ENCODE peak calls at places on chromosomes 11 and 22, in six cellular contexts. T is IMR-90, B is neuronal stem cell, I is H9, X is H1, P is mesendoderm. L is an unnamed sample.

GRCh38 chr11:130782361-130783221 is 133.7 kb downstream of the SNX19 start:
- DNase-seq in B (no peak), I (no peak), X (peak; percentile 41), P (peak; percentile 91), T (peak; percentile 52), L (peak; percentile 61)

GRCh38 chr11:31643831-31644230 is 134.3 kb downstream of the ELP4 start:
- DNase-seq in B (no peak), I (no peak), T (peak; percentile 67), X (no peak), P (no peak), L (no peak)

GRCh38 chr11:16881074-16881709 is 133.0 kb downstream of the PLEKHA7 start:
- DNase-seq in T (peak; percentile 13), B (no peak), P (peak; percentile 82), X (no peak), I (no peak), L (no peak)

GRCh38 chr11:76270387-76270786 is 64.1 kb upstream of the WNT11 start:
- DNase-seq in I (no peak), P (no peak), B (no peak), T (no peak), X (no peak), L (peak; percentile 42)

GRCh38 chr11:70110538-70111055 is 32.5 kb downstream of the ANO1 start:
- DNase-seq in X (no peak), B (no peak), I (no peak), T (no peak), P (no peak), L (no peak)

GRCh38 chr22:19396934-19397728 is 34.4 kb downstream of the HIRA start:
- DNase-seq in I (no peak), B (no peak), T (no peak), P (no peak), X (no peak), L (no peak)

GRCh38 chr22:24155597-24156145 is 25.6 kb upstream of the SUSD2 start:
- DNase-seq in P (peak; percentile 52), B (peak; percentile 30), I (peak; percentile 55), T (peak; percentile 65), X (peak; percentile 80), L (peak; percentile 77)

GRCh38 chr11:68338041-68338800 is 25.8 kb downstream of the LRP5 start:
- DNase-seq in P (no peak), X (no peak), B (no peak), T (peak; percentile 72), I (no peak), L (peak; percentile 20)

GRCh38 chr11:79546366-79546765 is 105.5 kb upstream of the TENM4 start:
- DNase-seq in B (no peak), P (no peak), I (no peak), T (no peak), X (no peak), L (no peak)

GRCh38 chr11:2929880-2930704 is 872 bp upstream of the PHLDA2 start:
- DNase-seq in X (peak; percentile 73), I (peak; percentile 75), B (peak; percentile 18), T (peak; percentile 61), P (peak; percentile 74), L (peak; percentile 85)

GRCh38 chr11:103529217-103529684 is 420.0 kb downstream of the DYNC2H1 start:
- DNase-seq in P (peak; percentile 82), T (peak; percentile 78), I (no peak), B (no peak), X (no peak), L (peak; percentile 89)

GRCh38 chr22:43128928-43129424 is 14.2 kb downstream of the MCAT start:
- DNase-seq in I (no peak), T (no peak), P (no peak), B (no peak), X (peak; percentile 57), L (no peak)

GRCh38 chr22:43129426-43130425 is 13.5 kb downstream of the MCAT start:
- DNase-seq in B (no peak), T (no peak), X (no peak), I (no peak), P (no peak), L (no peak)

GRCh38 chr22:43127166-43127908 is 15.9 kb downstream of the MCAT start:
- DNase-seq in T (no peak), I (no peak), X (no peak), B (no peak), P (no peak), L (no peak)

GRCh38 chr22:43128116-43128515 is 15.1 kb downstream of the MCAT start:
- DNase-seq in X (no peak), T (no peak), I (no peak), P (no peak), B (no peak), L (no peak)

DNA sequence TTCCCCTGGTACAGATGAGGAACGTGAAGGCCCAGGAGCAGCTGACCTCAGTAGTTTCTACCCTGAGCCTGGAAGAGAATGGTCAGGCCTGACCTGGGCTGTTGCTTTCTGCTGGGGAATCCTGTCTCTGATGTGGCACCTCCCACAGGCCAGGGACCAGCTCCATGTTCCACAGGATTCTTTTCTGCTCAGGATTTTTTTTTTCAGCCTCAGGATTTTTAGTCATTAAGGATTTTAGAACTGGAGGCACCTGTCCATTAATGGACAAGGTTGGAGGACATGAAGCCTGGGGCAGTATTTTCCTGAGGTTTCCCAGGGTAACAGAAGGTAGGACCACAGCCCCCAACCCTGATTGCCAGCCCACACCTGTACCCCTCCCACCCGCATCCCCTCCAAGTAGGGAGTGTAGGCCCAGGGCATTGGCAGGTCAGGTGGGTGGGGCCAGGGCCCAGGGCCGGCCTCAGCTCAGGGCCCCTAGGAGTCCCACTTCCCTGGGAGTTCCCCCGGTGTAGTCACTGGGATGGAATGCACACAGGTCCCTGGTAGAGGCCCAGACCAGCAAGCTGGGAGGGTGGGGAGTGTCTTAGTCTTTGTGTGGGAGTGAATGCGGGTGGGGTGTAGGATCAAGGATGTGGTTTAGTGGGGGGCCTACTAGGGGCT is 16.1 kb downstream of the BIK start:
- DNase-seq in T (peak; percentile 85), B (no peak), P (peak; percentile 65), I (no peak), X (peak; percentile 51), L (peak; percentile 85)
- H3K4ac ChIP-seq in T (peak overlapping the region; percentile 92), B (no peak overlapping the region), P (no peak overlapping the region), I (no peak overlapping the region), X (no peak overlapping the region), L (no peak overlapping the region)

GRCh38 chr11:236774-237767 is at the start of gene PSMD13:
- DNase-seq in X (peak; percentile 87), I (peak; percentile 80), B (peak; percentile 81), T (peak; percentile 81), P (peak; percentile 89), L (peak; percentile 90)

GRCh38 chr11:235998-236773 is at the start of gene SIRT3:
- DNase-seq in I (peak; percentile 87), B (peak; percentile 82), P (peak; percentile 93), T (peak; percentile 65), X (peak; percentile 81), L (peak; percentile 86)

GRCh38 chr11:232783-233565 is 3.2 kb downstream of the SIRT3 start:
- DNase-seq in B (no peak), P (no peak), T (no peak), X (no peak), I (no peak), L (no peak)

GRCh38 chr11:240315-240714 is 3.5 kb downstream of the PSMD13 start:
- DNase-seq in P (no peak), T (no peak), I (no peak), B (no peak), X (no peak), L (no peak)

DNA sequence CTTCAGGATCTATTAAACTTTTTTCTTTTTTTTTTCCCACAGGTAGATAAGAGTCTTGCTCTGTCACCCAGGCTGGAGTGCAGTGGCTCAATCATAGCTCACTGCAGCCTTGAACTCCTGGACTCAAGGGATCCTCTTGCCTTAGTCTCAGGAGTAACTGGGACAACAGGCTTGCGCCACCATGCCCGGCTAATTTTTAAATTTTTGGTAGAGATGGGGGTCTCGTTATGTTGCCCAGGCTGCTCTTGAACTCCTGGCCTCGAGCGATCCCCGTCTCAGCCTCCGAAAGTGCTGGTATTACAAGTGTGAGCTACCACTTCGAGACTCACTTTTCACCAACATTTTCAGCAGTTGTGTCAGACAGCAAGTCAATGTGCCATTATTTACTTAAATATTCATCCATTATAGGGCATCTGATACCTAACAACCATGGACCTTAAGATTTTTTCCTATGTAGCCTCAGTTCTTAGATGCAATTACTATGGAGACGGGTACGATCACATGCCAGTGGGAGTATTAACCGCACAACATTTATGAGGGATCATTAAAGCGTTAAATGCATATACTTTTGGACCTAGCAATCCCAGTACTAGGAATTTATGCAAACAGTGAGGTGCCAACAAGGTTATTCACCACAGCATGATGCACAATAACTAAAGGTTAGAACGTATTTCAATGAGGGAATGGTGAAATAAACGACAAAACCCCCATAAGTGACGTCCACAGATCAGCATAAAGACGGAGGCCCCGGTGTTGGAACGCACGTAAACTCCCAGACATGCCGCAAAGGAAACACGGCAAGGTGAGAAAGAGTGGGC is 753 bp downstream of the SIRT3 start:
- DNase-seq in P (no peak), I (no peak), T (peak; percentile 32), X (no peak), B (no peak), L (no peak)
- H3K4ac ChIP-seq in P (no peak overlapping the region), I (no peak overlapping the region), T (peak overlapping the region; percentile 88), X (peak overlapping the region; percentile 27), B (no peak overlapping the region), L (no peak overlapping the region)

GRCh38 chr11:45806937-45807791 is 2.2 kb downstream of the SLC35C1 start:
- DNase-seq in X (no peak), T (no peak), P (no peak), I (no peak), B (no peak), L (no peak)

GRCh38 chr11:45806072-45806933 is 1.4 kb downstream of the SLC35C1 start:
- DNase-seq in I (no peak), T (no peak), X (no peak), P (no peak), B (no peak), L (no peak)

GRCh38 chr11:45803981-45804805 is 756 bp upstream of the SLC35C1 start:
- DNase-seq in X (peak; percentile 88), P (peak; percentile 71), T (peak; percentile 33), I (peak; percentile 82), B (peak; percentile 54), L (peak; percentile 81)

GRCh38 chr11:45804806-45805304 is at the start of gene SLC35C1:
- DNase-seq in B (peak; percentile 91), X (peak; percentile 96), I (peak; percentile 96), P (peak; percentile 98), T (peak; percentile 90), L (peak; percentile 95)

DNA sequence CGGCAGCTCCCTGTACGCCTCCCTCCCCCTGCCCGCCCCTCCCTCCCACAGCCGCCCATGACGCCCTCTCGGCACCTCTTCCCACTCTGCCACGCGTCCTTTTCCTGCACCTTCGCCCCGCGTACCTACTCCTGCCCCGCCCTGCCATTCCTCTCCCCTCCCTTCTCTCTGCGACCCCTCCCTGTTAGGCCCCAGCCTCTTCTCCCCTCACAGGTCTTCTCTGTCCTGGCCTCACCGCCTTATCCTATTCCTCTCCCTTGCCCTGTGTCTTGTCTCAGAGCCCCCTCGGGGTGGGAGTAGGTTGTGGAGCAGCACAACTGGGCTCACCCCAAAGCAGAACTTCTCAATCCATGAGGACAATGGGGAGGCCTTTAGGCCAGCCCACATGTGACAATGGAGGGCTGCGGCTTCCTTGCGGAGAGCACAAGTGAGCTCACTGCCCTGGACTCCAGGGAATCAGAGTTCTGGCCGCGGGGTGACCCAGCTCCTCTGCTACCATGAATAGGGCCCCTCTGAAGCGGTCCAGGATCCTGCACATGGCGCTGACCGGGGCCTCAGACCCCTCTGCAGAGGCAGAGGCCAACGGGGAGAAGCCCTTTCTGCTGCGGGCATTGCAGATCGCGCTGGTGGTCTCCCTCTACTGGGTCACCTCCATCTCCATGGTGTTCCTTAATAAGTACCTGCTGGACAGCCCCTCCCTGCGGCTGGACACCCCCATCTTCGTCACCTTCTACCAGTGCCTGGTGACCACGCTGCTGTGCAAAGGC is 539 bp downstream of the SLC35C1 start:
- DNase-seq in B (peak; percentile 26), P (peak; percentile 77), I (peak; percentile 57), X (peak; percentile 66), T (peak; percentile 78), L (peak; percentile 86)
- H3K4ac ChIP-seq in B (no peak overlapping the region), P (peak overlapping the region; percentile 61), I (no peak overlapping the region), X (no peak overlapping the region), T (peak overlapping the region; percentile 94), L (peak overlapping the region; percentile 75)

GRCh38 chr22:48429621-48430020 is 1398.1 kb downstream of the BRD1 start:
- DNase-seq in X (no peak), T (no peak), P (no peak), B (no peak), I (no peak), L (no peak)
- H3K4ac ChIP-seq in X (no peak overlapping the region), T (no peak overlapping the region), P (peak overlapping the region; percentile 17), B (no peak overlapping the region), I (no peak overlapping the region), L (no peak overlapping the region)

L was measured in mesenchymal stem cell.